ENCODE peak calls at places on chromosomes 16 and 17, in six cellular contexts. O, W, R, D, G and H are unnamed samples.

GRCh38 chr16:79069118-79069517 is 531.4 kb downstream of the MAF start:
- DNase-seq in O (no peak), W (no peak), R (no peak), D (no peak), G (no peak), H (no peak)

GRCh38 chr17:8140413-8141029 is 11.7 kb downstream of the PER1 start:
- DNase-seq in O (no peak), W (no peak), R (no peak), D (no peak), G (no peak), H (no peak)

GRCh38 chr17:13584701-13585080 is 17.0 kb downstream of the HS3ST3A1 start:
- DNase-seq in O (no peak), W (no peak), R (no peak), D (no peak), G (no peak), H (no peak)

GRCh38 chr16:57761301-57761700 is 25.7 kb downstream of the KATNB1 start:
- DNase-seq in O (no peak), W (no peak), R (no peak), D (no peak), G (no peak), H (no peak)

GRCh38 chr17:65593870-65594584 is 32.6 kb upstream of the AXIN2 start:
- DNase-seq in O (peak; percentile 17), W (no peak), R (no peak), D (no peak), G (no peak), H (no peak)

GRCh38 chr17:20155258-20156195 is 146.4 kb downstream of the SPECC1 start:
- DNase-seq in O (peak; percentile 100), W (peak; percentile 92), R (peak; percentile 99), D (peak; percentile 85), G (peak; percentile 78), H (peak; percentile 97)

GRCh38 chr17:50027639-50028206 is 28.2 kb upstream of the ITGA3 start:
- DNase-seq in O (no peak), W (no peak), R (peak; percentile 58), D (no peak), G (peak; percentile 68), H (peak; percentile 97)

GRCh38 chr17:40068584-40068916 is 5.8 kb downstream of the THRA start:
- DNase-seq in O (no peak), W (no peak), R (no peak), D (no peak), G (no peak), H (no peak)

GRCh38 chr16:88747588-88748301 is 37.3 kb downstream of the PIEZO1 start:
- DNase-seq in O (peak; percentile 85), W (no peak), R (peak; percentile 68), D (no peak), G (no peak), H (peak; percentile 90)

GRCh38 chr17:77834170-77835115 is 124.1 kb upstream of the TNRC6C start:
- DNase-seq in O (peak; percentile 50), W (peak; percentile 44), R (peak; percentile 46), D (peak; percentile 43), G (peak; percentile 16), H (peak; percentile 80)

GRCh38 chr17:55295411-55296170 is 30.8 kb downstream of the HLF start:
- DNase-seq in O (peak; percentile 84), W (peak; percentile 47), R (peak; percentile 66), D (peak; percentile 29), G (no peak), H (peak; percentile 66)

GRCh38 chr16:27430923-27431484 is 29.0 kb downstream of the IL21R start:
- DNase-seq in O (no peak), W (no peak), R (no peak), D (no peak), G (no peak), H (no peak)

GRCh38 chr17:81493198-81494038 is 19.2 kb downstream of the ACTG1 start:
- DNase-seq in O (no peak), W (no peak), R (no peak), D (no peak), G (no peak), H (no peak)

GRCh38 chr16:781346-782010 is 6.7 kb downstream of the RPUSD1 start:
- DNase-seq in O (no peak), W (no peak), R (no peak), D (no peak), G (no peak), H (no peak)

GRCh38 chr17:64178011-64178825 is 48.3 kb upstream of the ERN1 start:
- DNase-seq in O (peak; percentile 62), W (no peak), R (no peak), D (no peak), G (no peak), H (no peak)

GRCh38 chr16:59021751-59022150 is 287.6 kb upstream of the GOT2 start:
- DNase-seq in O (no peak), W (no peak), R (no peak), D (no peak), G (no peak), H (no peak)

GRCh38 chr17:2400474-2400866 is 390 bp downstream of the MNT start:
- DNase-seq in O (peak; percentile 65), W (peak; percentile 31), R (peak; percentile 61), D (peak; percentile 33), G (no peak), H (peak; percentile 45)

GRCh38 chr17:5191541-5192417 is at the start of gene ZNF594:
- DNase-seq in O (peak; percentile 93), W (peak; percentile 97), R (peak; percentile 96), D (peak; percentile 96), G (peak; percentile 72), H (peak; percentile 94)

GRCh38 chr16:85965125-85965524 is 66.2 kb downstream of the IRF8 start:
- DNase-seq in O (no peak), W (no peak), R (no peak), D (no peak), G (no peak), H (no peak)

GRCh38 chr17:54882371-54882770 is 18.3 kb upstream of the TOM1L1 start:
- DNase-seq in O (no peak), W (no peak), R (no peak), D (no peak), G (no peak), H (no peak)

GRCh38 chr17:72305964-72306551 is 185.2 kb downstream of the SOX9 start:
- DNase-seq in O (no peak), W (no peak), R (no peak), D (no peak), G (no peak), H (no peak)

DNA sequence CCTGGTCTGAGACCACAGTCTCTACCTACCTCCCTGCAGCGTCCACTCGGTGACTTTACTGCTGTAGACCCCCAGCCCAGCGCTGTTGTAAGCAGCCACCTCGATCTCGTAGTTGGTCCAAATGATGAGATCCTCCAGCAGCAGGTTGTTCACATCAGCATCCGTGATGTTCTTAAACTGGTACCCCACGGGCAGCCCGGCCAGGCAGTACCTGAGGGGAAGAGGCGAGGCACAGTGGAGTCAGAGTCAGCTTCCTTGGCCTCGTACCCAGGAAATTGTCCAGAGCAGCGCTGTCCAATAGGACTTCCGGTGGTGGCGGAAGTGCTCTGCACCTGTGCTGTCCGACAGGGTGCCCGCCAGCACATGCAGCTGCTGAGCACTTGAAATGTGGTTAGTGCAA is 104.0 kb upstream of the CDC42EP4 start:
- DNase-seq in O (no peak), W (no peak), R (no peak), D (no peak), G (no peak), H (no peak)
- TF ChIP-seq CTCF in O (no peak), W (no peak), R (no peak), D (no peak), G (no peak), H (no peak)

GRCh38 chr17:82709676-82710498 is 6.6 kb upstream of the FN3KRP start:
- DNase-seq in O (no peak), W (no peak), R (no peak), D (no peak), G (no peak), H (no peak)

GRCh38 chr17:82716383-82717181 is at the start of gene FN3KRP:
- DNase-seq in O (peak; percentile 92), W (peak; percentile 91), R (peak; percentile 97), D (peak; percentile 82), G (peak; percentile 26), H (peak; percentile 89)

GRCh38 chr17:82710499-82711232 is 5.8 kb upstream of the FN3KRP start:
- DNase-seq in O (no peak), W (no peak), R (no peak), D (no peak), G (no peak), H (no peak)

GRCh38 chr17:82709024-82709675 is 7.4 kb upstream of the FN3KRP start:
- DNase-seq in O (no peak), W (no peak), R (no peak), D (no peak), G (no peak), H (no peak)

GRCh38 chr17:82713015-82713723 is 3.3 kb upstream of the FN3KRP start:
- DNase-seq in O (no peak), W (no peak), R (no peak), D (no peak), G (no peak), H (no peak)
- TF ChIP-seq CTCF in O (no peak), W (no peak), R (no peak), D (no peak), G (no peak), H (no peak)

GRCh38 chr16:49464877-49465504 is 91.4 kb downstream of the C16orf78 start:
- DNase-seq in O (no peak), W (no peak), R (no peak), D (no peak), G (no peak), H (no peak)
- TF ChIP-seq CTCF in O (no peak), W (peak; percentile 35), R (no peak), D (peak; percentile 55), G (no peak), H (no peak)

GRCh38 chr16:52827456-52827855 is 225.2 kb downstream of the CHD9NB start:
- DNase-seq in O (no peak), W (no peak), R (no peak), D (no peak), G (no peak), H (peak; percentile 6)
- TF ChIP-seq CTCF in O (no peak), W (no peak), R (no peak), D (no peak), G (no peak), H (no peak)

GRCh38 chr16:2529961-2530628 is 1.1 kb downstream of the CEMP1 start:
- DNase-seq in O (no peak), W (no peak), R (no peak), D (no peak), G (no peak), H (no peak)
- TF ChIP-seq CTCF in O (no peak), W (no peak), R (no peak), D (no peak), G (no peak), H (no peak)